ENCODE peak calls at places on chromosome 5, in ten cellular contexts. One of them, this sample, is unnamed.

GRCh38 chr5:80140496-80140895 is 105.3 kb downstream of the THBS4 start:
- DNase-seq in lower leg skin: no peak
- DNase-seq in suprapubic skin: no peak
- DNase-seq in uterus: no peak
- DNase-seq in dorsolateral prefrontal cortex: no peak
- DNase-seq in upper lobe of right lung: no peak
- DNase-seq in GM23338: no peak
- DNase-seq in transverse colon: no peak
- DNase-seq in A549: no peak
- DNase-seq in mammary epithelial cell: no peak
- DNase-seq in this sample: no peak

GRCh38 chr5:58259685-58260152 is 200.2 kb downstream of the PLK2 start:
- DNase-seq in lower leg skin: no peak
- DNase-seq in suprapubic skin: no peak
- DNase-seq in uterus: no peak
- DNase-seq in dorsolateral prefrontal cortex: no peak
- DNase-seq in upper lobe of right lung: no peak
- DNase-seq in GM23338: peak
- DNase-seq in transverse colon: no peak
- DNase-seq in A549: peak
- DNase-seq in mammary epithelial cell: peak
- DNase-seq in this sample: peak

GRCh38 chr5:66442951-66443445 is 153.2 kb upstream of the MAST4 start:
- DNase-seq in lower leg skin: no peak
- DNase-seq in suprapubic skin: no peak
- DNase-seq in uterus: peak
- DNase-seq in dorsolateral prefrontal cortex: no peak
- DNase-seq in upper lobe of right lung: no peak
- DNase-seq in GM23338: no peak
- DNase-seq in transverse colon: no peak
- DNase-seq in A549: no peak
- DNase-seq in mammary epithelial cell: no peak
- DNase-seq in this sample: no peak

GRCh38 chr5:56269216-56269927 is 36.2 kb upstream of the ANKRD55 start:
- DNase-seq in lower leg skin: no peak
- DNase-seq in suprapubic skin: no peak
- DNase-seq in uterus: no peak
- DNase-seq in dorsolateral prefrontal cortex: no peak
- DNase-seq in upper lobe of right lung: no peak
- DNase-seq in GM23338: peak
- DNase-seq in transverse colon: no peak
- DNase-seq in A549: peak
- DNase-seq in mammary epithelial cell: peak
- DNase-seq in this sample: peak

GRCh38 chr5:36152324-36153298 is 700 bp downstream of the SKP2 start:
- DNase-seq in lower leg skin: no peak
- DNase-seq in suprapubic skin: no peak
- DNase-seq in uterus: no peak
- DNase-seq in dorsolateral prefrontal cortex: no peak
- DNase-seq in upper lobe of right lung: no peak
- DNase-seq in GM23338: peak
- DNase-seq in transverse colon: no peak
- DNase-seq in A549: peak
- DNase-seq in mammary epithelial cell: no peak
- DNase-seq in this sample: no peak

GRCh38 chr5:20959347-20959746 is 971.3 kb upstream of the CDH18 start:
- DNase-seq in lower leg skin: no peak
- DNase-seq in suprapubic skin: no peak
- DNase-seq in uterus: no peak
- DNase-seq in dorsolateral prefrontal cortex: no peak
- DNase-seq in upper lobe of right lung: no peak
- DNase-seq in GM23338: no peak
- DNase-seq in transverse colon: no peak
- DNase-seq in A549: no peak
- DNase-seq in mammary epithelial cell: no peak
- DNase-seq in this sample: no peak

GRCh38 chr5:142298789-142299188 is 26.0 kb downstream of the SPRY4 start:
- DNase-seq in lower leg skin: no peak
- DNase-seq in suprapubic skin: no peak
- DNase-seq in uterus: no peak
- DNase-seq in dorsolateral prefrontal cortex: no peak
- DNase-seq in upper lobe of right lung: no peak
- DNase-seq in GM23338: no peak
- DNase-seq in transverse colon: peak
- DNase-seq in A549: no peak
- DNase-seq in mammary epithelial cell: no peak
- DNase-seq in this sample: no peak

GRCh38 chr5:62093411-62093810 is 212.6 kb upstream of the KIF2A start:
- DNase-seq in lower leg skin: no peak
- DNase-seq in suprapubic skin: no peak
- DNase-seq in uterus: no peak
- DNase-seq in dorsolateral prefrontal cortex: no peak
- DNase-seq in upper lobe of right lung: no peak
- DNase-seq in GM23338: no peak
- DNase-seq in transverse colon: no peak
- DNase-seq in A549: no peak
- DNase-seq in mammary epithelial cell: no peak
- DNase-seq in this sample: no peak

GRCh38 chr5:58077387-58077786 is 382.5 kb downstream of the PLK2 start:
- DNase-seq in lower leg skin: no peak
- DNase-seq in suprapubic skin: no peak
- DNase-seq in uterus: no peak
- DNase-seq in dorsolateral prefrontal cortex: no peak
- DNase-seq in upper lobe of right lung: no peak
- DNase-seq in GM23338: no peak
- DNase-seq in transverse colon: no peak
- DNase-seq in A549: no peak
- DNase-seq in mammary epithelial cell: no peak
- DNase-seq in this sample: no peak

GRCh38 chr5:127056896-127057295 is 16.4 kb downstream of the C5orf63 start:
- DNase-seq in lower leg skin: no peak
- DNase-seq in suprapubic skin: no peak
- DNase-seq in uterus: no peak
- DNase-seq in dorsolateral prefrontal cortex: no peak
- DNase-seq in upper lobe of right lung: no peak
- DNase-seq in GM23338: no peak
- DNase-seq in transverse colon: no peak
- DNase-seq in A549: no peak
- DNase-seq in mammary epithelial cell: no peak
- DNase-seq in this sample: no peak

GRCh38 chr5:141517902-141518610 is 29.2 kb downstream of the PCDHGC5 start:
- DNase-seq in lower leg skin: no peak
- DNase-seq in suprapubic skin: no peak
- DNase-seq in uterus: no peak
- DNase-seq in dorsolateral prefrontal cortex: no peak
- DNase-seq in upper lobe of right lung: no peak
- DNase-seq in GM23338: no peak
- DNase-seq in transverse colon: no peak
- DNase-seq in A549: no peak
- DNase-seq in mammary epithelial cell: no peak
- DNase-seq in this sample: no peak

GRCh38 chr5:33761139-33761538 is 130.7 kb downstream of the ADAMTS12 start:
- DNase-seq in lower leg skin: no peak
- DNase-seq in suprapubic skin: no peak
- DNase-seq in uterus: no peak
- DNase-seq in dorsolateral prefrontal cortex: no peak
- DNase-seq in upper lobe of right lung: no peak
- DNase-seq in GM23338: peak
- DNase-seq in transverse colon: no peak
- DNase-seq in A549: no peak
- DNase-seq in mammary epithelial cell: no peak
- DNase-seq in this sample: peak

GRCh38 chr5:33890147-33890546 is 1.6 kb downstream of the ADAMTS12 start:
- DNase-seq in lower leg skin: no peak
- DNase-seq in suprapubic skin: no peak
- DNase-seq in uterus: no peak
- DNase-seq in dorsolateral prefrontal cortex: no peak
- DNase-seq in upper lobe of right lung: no peak
- DNase-seq in GM23338: peak
- DNase-seq in transverse colon: no peak
- DNase-seq in A549: no peak
- DNase-seq in mammary epithelial cell: no peak
- DNase-seq in this sample: no peak

DNA sequence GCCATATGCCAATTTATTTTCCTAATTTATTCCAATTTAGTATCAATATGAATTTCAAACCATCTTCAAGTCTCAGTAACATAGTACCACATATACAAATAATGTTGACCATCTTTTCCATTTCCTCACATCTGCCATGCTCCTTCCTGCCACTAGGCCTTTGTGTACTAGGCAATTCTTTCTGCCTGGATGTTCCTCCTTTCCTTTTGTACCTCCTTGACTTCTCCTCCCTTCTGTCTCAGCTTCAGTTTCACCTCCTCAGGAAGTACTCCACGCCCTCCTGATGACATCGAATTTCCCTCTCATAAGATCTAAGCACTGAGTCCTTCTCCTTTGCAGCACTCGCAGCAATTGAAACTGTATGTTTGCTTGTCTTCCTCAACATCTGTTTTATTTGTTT is 53.9 kb downstream of the MEF2C start:
- DNase-seq in lower leg skin: peak
- DNase-seq in suprapubic skin: no peak
- DNase-seq in uterus: no peak
- DNase-seq in dorsolateral prefrontal cortex: no peak
- DNase-seq in upper lobe of right lung: no peak
- DNase-seq in GM23338: peak
- DNase-seq in transverse colon: no peak
- DNase-seq in A549: no peak
- DNase-seq in mammary epithelial cell: no peak
- DNase-seq in this sample: no peak
- TF ChIP-seq CTCF in lower leg skin: no peak
- TF ChIP-seq CTCF in suprapubic skin: no peak
- TF ChIP-seq CTCF in uterus: peak
- TF ChIP-seq CTCF in dorsolateral prefrontal cortex: peak
- TF ChIP-seq CTCF in upper lobe of right lung: peak
- TF ChIP-seq CTCF in GM23338: peak
- TF ChIP-seq CTCF in transverse colon: peak
- TF ChIP-seq CTCF in A549: no peak
- TF ChIP-seq CTCF in mammary epithelial cell: peak
- TF ChIP-seq CTCF in this sample: no peak

GRCh38 chr5:152051499-152052454 is 127.1 kb upstream of the GLRA1 start:
- DNase-seq in lower leg skin: no peak
- DNase-seq in suprapubic skin: no peak
- DNase-seq in uterus: no peak
- DNase-seq in dorsolateral prefrontal cortex: no peak
- DNase-seq in upper lobe of right lung: no peak
- DNase-seq in GM23338: peak
- DNase-seq in transverse colon: no peak
- DNase-seq in A549: no peak
- DNase-seq in mammary epithelial cell: no peak
- DNase-seq in this sample: no peak
- H3K4me3 ChIP-seq in lower leg skin: no peak
- H3K4me3 ChIP-seq in suprapubic skin: no peak
- H3K4me3 ChIP-seq in uterus: no peak
- H3K4me3 ChIP-seq in dorsolateral prefrontal cortex: no peak
- H3K4me3 ChIP-seq in upper lobe of right lung: no peak
- H3K4me3 ChIP-seq in GM23338: no peak
- H3K4me3 ChIP-seq in transverse colon: no peak
- H3K4me3 ChIP-seq in A549: no peak
- H3K4me3 ChIP-seq in mammary epithelial cell: no peak
- H3K4me3 ChIP-seq in this sample: no peak

GRCh38 chr5:73783823-73784222 is 157.8 kb downstream of the ARHGEF28 start:
- DNase-seq in lower leg skin: no peak
- DNase-seq in suprapubic skin: no peak
- DNase-seq in uterus: no peak
- DNase-seq in dorsolateral prefrontal cortex: no peak
- DNase-seq in upper lobe of right lung: no peak
- DNase-seq in GM23338: no peak
- DNase-seq in transverse colon: no peak
- DNase-seq in A549: no peak
- DNase-seq in mammary epithelial cell: peak
- DNase-seq in this sample: no peak
- TF ChIP-seq CTCF in lower leg skin: no peak
- TF ChIP-seq CTCF in suprapubic skin: no peak
- TF ChIP-seq CTCF in uterus: no peak
- TF ChIP-seq CTCF in dorsolateral prefrontal cortex: peak
- TF ChIP-seq CTCF in upper lobe of right lung: peak
- TF ChIP-seq CTCF in GM23338: no peak
- TF ChIP-seq CTCF in transverse colon: no peak
- TF ChIP-seq CTCF in A549: peak
- TF ChIP-seq CTCF in mammary epithelial cell: no peak
- TF ChIP-seq CTCF in this sample: no peak

DNA sequence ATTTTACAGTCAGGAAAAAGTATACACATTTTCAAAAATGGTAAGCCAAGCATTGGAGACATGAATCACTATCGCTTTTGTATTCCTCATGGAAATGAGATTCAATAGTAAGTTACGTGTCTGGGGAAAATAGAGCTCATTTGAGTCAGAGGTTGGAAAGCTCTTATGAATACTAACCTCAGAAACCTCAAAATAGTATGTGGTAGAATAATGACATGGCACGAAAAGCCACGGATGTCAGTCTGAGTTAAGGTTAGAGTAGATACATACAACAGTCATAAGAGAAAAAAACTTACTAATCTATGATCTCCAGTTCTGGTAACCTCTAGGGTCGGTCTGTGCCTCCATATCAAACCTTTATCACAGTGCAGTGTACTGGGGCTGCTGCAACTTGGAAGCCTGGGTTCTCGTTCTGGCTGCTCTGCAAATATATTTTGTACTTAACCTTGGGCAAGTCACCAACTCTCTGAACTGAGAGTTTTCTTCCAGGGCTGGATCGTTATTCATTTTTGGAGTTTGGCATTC is 31.7 kb downstream of the MAP1B start:
- DNase-seq in lower leg skin: no peak
- DNase-seq in suprapubic skin: no peak
- DNase-seq in uterus: no peak
- DNase-seq in dorsolateral prefrontal cortex: no peak
- DNase-seq in upper lobe of right lung: no peak
- DNase-seq in GM23338: no peak
- DNase-seq in transverse colon: no peak
- DNase-seq in A549: no peak
- DNase-seq in mammary epithelial cell: peak
- DNase-seq in this sample: peak
- H3K4me3 ChIP-seq in lower leg skin: no peak
- H3K4me3 ChIP-seq in suprapubic skin: no peak
- H3K4me3 ChIP-seq in uterus: no peak
- H3K4me3 ChIP-seq in dorsolateral prefrontal cortex: no peak
- H3K4me3 ChIP-seq in upper lobe of right lung: no peak
- H3K4me3 ChIP-seq in GM23338: no peak
- H3K4me3 ChIP-seq in transverse colon: no peak
- H3K4me3 ChIP-seq in A549: no peak
- H3K4me3 ChIP-seq in mammary epithelial cell: no peak
- H3K4me3 ChIP-seq in this sample: no peak

This sample was measured in astrocyte of the cerebellum.